ENCODE peak calls at places on chromosomes 11 and 22, in nine cellular contexts. One of them, this sample, is unnamed.

GRCh38 chr11:128400382-128401203 is 186.8 kb downstream of the ETS1 start:
- DNase-seq in body of pancreas: no peak
- DNase-seq in small intestine: no peak
- DNase-seq in pancreas: no peak
- DNase-seq in CD8-positive, alpha-beta memory T cell: no peak
- DNase-seq in heart left ventricle: no peak
- DNase-seq in keratinocyte: no peak
- DNase-seq in stomach: no peak
- DNase-seq in lower lobe of right lung: no peak
- DNase-seq in this sample: no peak

GRCh38 chr11:11336664-11337063 is 16.4 kb downstream of the CSNK2A3 start:
- DNase-seq in pancreas: no peak
- DNase-seq in body of pancreas: no peak
- DNase-seq in stomach: no peak
- DNase-seq in CD8-positive, alpha-beta memory T cell: no peak
- DNase-seq in lower lobe of right lung: no peak
- DNase-seq in small intestine: no peak
- DNase-seq in keratinocyte: no peak
- DNase-seq in heart left ventricle: no peak
- DNase-seq in this sample: no peak

GRCh38 chr22:49015459-49015858 is 812.2 kb downstream of the BRD1 start:
- DNase-seq in small intestine: no peak
- DNase-seq in body of pancreas: no peak
- DNase-seq in CD8-positive, alpha-beta memory T cell: no peak
- DNase-seq in keratinocyte: no peak
- DNase-seq in lower lobe of right lung: no peak
- DNase-seq in heart left ventricle: no peak
- DNase-seq in stomach: peak; percentile 15
- DNase-seq in pancreas: no peak
- DNase-seq in this sample: peak; percentile 47

GRCh38 chr11:113248702-113249490 is 65.5 kb upstream of the TTC12 start:
- DNase-seq in CD8-positive, alpha-beta memory T cell: no peak
- DNase-seq in lower lobe of right lung: no peak
- DNase-seq in heart left ventricle: no peak
- DNase-seq in small intestine: no peak
- DNase-seq in body of pancreas: no peak
- DNase-seq in keratinocyte: no peak
- DNase-seq in pancreas: no peak
- DNase-seq in stomach: no peak
- DNase-seq in this sample: no peak

GRCh38 chr11:9461068-9461759 is 402 bp downstream of the ZNF143 start:
- DNase-seq in pancreas: peak; percentile 93
- DNase-seq in small intestine: peak; percentile 85
- DNase-seq in heart left ventricle: peak; percentile 94
- DNase-seq in body of pancreas: peak; percentile 86
- DNase-seq in keratinocyte: no peak
- DNase-seq in CD8-positive, alpha-beta memory T cell: peak; percentile 74
- DNase-seq in stomach: peak; percentile 83
- DNase-seq in lower lobe of right lung: peak; percentile 88
- DNase-seq in this sample: peak; percentile 92

GRCh38 chr11:125671561-125671960 is 9.1 kb downstream of the ACRV1 start:
- DNase-seq in CD8-positive, alpha-beta memory T cell: no peak
- DNase-seq in small intestine: no peak
- DNase-seq in pancreas: no peak
- DNase-seq in body of pancreas: no peak
- DNase-seq in stomach: no peak
- DNase-seq in lower lobe of right lung: no peak
- DNase-seq in keratinocyte: no peak
- DNase-seq in heart left ventricle: no peak
- DNase-seq in this sample: no peak

GRCh38 chr11:131744847-131745246 is 374.4 kb downstream of the NTM start:
- DNase-seq in keratinocyte: no peak
- DNase-seq in small intestine: no peak
- DNase-seq in stomach: no peak
- DNase-seq in lower lobe of right lung: no peak
- DNase-seq in pancreas: no peak
- DNase-seq in body of pancreas: no peak
- DNase-seq in heart left ventricle: no peak
- DNase-seq in CD8-positive, alpha-beta memory T cell: no peak
- DNase-seq in this sample: no peak

GRCh38 chr11:92843455-92843854 is 126.0 kb upstream of the MTNR1B start:
- DNase-seq in small intestine: no peak
- DNase-seq in heart left ventricle: no peak
- DNase-seq in stomach: no peak
- DNase-seq in pancreas: no peak
- DNase-seq in CD8-positive, alpha-beta memory T cell: no peak
- DNase-seq in lower lobe of right lung: no peak
- DNase-seq in keratinocyte: no peak
- DNase-seq in body of pancreas: no peak
- DNase-seq in this sample: no peak

GRCh38 chr22:46076651-46077339 is 73.5 kb upstream of the PPARA start:
- DNase-seq in lower lobe of right lung: peak; percentile 50
- DNase-seq in pancreas: peak; percentile 81
- DNase-seq in stomach: peak; percentile 59
- DNase-seq in keratinocyte: no peak
- DNase-seq in heart left ventricle: peak; percentile 60
- DNase-seq in CD8-positive, alpha-beta memory T cell: no peak
- DNase-seq in small intestine: peak; percentile 76
- DNase-seq in body of pancreas: peak; percentile 70
- DNase-seq in this sample: peak; percentile 72

GRCh38 chr11:1751521-1751921 is 1.1 kb upstream of the IFITM10 start:
- DNase-seq in pancreas: no peak
- DNase-seq in small intestine: no peak
- DNase-seq in heart left ventricle: no peak
- DNase-seq in keratinocyte: no peak
- DNase-seq in stomach: no peak
- DNase-seq in body of pancreas: no peak
- DNase-seq in CD8-positive, alpha-beta memory T cell: no peak
- DNase-seq in lower lobe of right lung: no peak
- DNase-seq in this sample: peak; percentile 62

GRCh38 chr11:9714540-9714939 is 50.7 kb downstream of the SWAP70 start:
- DNase-seq in pancreas: no peak
- DNase-seq in keratinocyte: no peak
- DNase-seq in body of pancreas: no peak
- DNase-seq in stomach: no peak
- DNase-seq in small intestine: no peak
- DNase-seq in heart left ventricle: no peak
- DNase-seq in CD8-positive, alpha-beta memory T cell: no peak
- DNase-seq in lower lobe of right lung: no peak
- DNase-seq in this sample: no peak

GRCh38 chr22:50170453-50171318 is at the start of gene PANX2:
- DNase-seq in keratinocyte: no peak
- DNase-seq in stomach: no peak
- DNase-seq in CD8-positive, alpha-beta memory T cell: no peak
- DNase-seq in heart left ventricle: no peak
- DNase-seq in body of pancreas: peak; percentile 37
- DNase-seq in small intestine: no peak
- DNase-seq in pancreas: peak; percentile 75
- DNase-seq in lower lobe of right lung: no peak
- DNase-seq in this sample: no peak

GRCh38 chr11:33045551-33046255 is 6.3 kb downstream of the TCP11L1 start:
- DNase-seq in small intestine: peak; percentile 98
- DNase-seq in lower lobe of right lung: no peak
- DNase-seq in CD8-positive, alpha-beta memory T cell: no peak
- DNase-seq in keratinocyte: peak; percentile 78
- DNase-seq in pancreas: no peak
- DNase-seq in stomach: no peak
- DNase-seq in body of pancreas: no peak
- DNase-seq in heart left ventricle: no peak
- DNase-seq in this sample: no peak

GRCh38 chr22:30185129-30185528 is 61.4 kb downstream of the LIF start:
- DNase-seq in pancreas: no peak
- DNase-seq in heart left ventricle: no peak
- DNase-seq in lower lobe of right lung: no peak
- DNase-seq in keratinocyte: no peak
- DNase-seq in small intestine: no peak
- DNase-seq in CD8-positive, alpha-beta memory T cell: no peak
- DNase-seq in stomach: no peak
- DNase-seq in body of pancreas: peak; percentile 21
- DNase-seq in this sample: no peak

GRCh38 chr11:128455766-128456165 is 131.6 kb downstream of the ETS1 start:
- DNase-seq in CD8-positive, alpha-beta memory T cell: no peak
- DNase-seq in small intestine: no peak
- DNase-seq in pancreas: no peak
- DNase-seq in stomach: no peak
- DNase-seq in body of pancreas: no peak
- DNase-seq in keratinocyte: no peak
- DNase-seq in lower lobe of right lung: no peak
- DNase-seq in heart left ventricle: no peak
- DNase-seq in this sample: no peak

GRCh38 chr22:17120281-17120680 is 879 bp downstream of the TMEM121B start:
- DNase-seq in stomach: peak; percentile 51
- DNase-seq in heart left ventricle: peak; percentile 74
- DNase-seq in lower lobe of right lung: peak; percentile 71
- DNase-seq in keratinocyte: no peak
- DNase-seq in body of pancreas: peak; percentile 77
- DNase-seq in pancreas: peak; percentile 90
- DNase-seq in CD8-positive, alpha-beta memory T cell: peak; percentile 40
- DNase-seq in small intestine: peak; percentile 19
- DNase-seq in this sample: peak; percentile 78

GRCh38 chr11:93532285-93532789 is 10.9 kb downstream of the SMCO4 start:
- DNase-seq in heart left ventricle: no peak
- DNase-seq in CD8-positive, alpha-beta memory T cell: no peak
- DNase-seq in small intestine: no peak
- DNase-seq in body of pancreas: no peak
- DNase-seq in keratinocyte: no peak
- DNase-seq in stomach: no peak
- DNase-seq in lower lobe of right lung: no peak
- DNase-seq in pancreas: no peak
- DNase-seq in this sample: no peak

DNA sequence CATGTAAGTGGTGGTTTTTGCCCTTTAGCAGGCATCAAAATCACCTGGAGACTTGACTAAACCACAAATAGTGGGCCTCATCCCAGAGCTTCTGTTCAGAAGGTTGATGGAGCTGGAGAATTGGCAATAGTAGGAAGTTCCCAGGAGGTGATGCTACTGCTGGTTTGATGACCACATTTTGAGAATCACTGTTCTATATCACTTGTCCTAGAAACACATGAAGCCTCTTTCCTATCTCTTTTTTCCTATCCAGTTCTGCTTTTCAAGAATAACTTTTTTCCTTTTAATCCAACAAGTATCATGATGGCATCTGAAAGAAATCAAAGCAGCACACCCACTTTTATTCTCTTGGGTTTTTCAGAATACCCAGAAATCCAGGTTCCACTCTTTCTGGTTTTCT is at the start of gene OR5D13:
- DNase-seq in lower lobe of right lung: no peak
- DNase-seq in stomach: no peak
- DNase-seq in CD8-positive, alpha-beta memory T cell: no peak
- DNase-seq in body of pancreas: no peak
- DNase-seq in heart left ventricle: no peak
- DNase-seq in pancreas: no peak
- DNase-seq in keratinocyte: no peak
- DNase-seq in small intestine: no peak
- DNase-seq in this sample: no peak
- H3K9me3 ChIP-seq in lower lobe of right lung: no peaks in the 10 kb centered on the region
- H3K9me3 ChIP-seq in stomach: peaks cover 12% of the 10 kb centered on the region
- H3K9me3 ChIP-seq in CD8-positive, alpha-beta memory T cell: no peaks in the 10 kb centered on the region
- H3K9me3 ChIP-seq in body of pancreas: no peaks in the 10 kb centered on the region
- H3K9me3 ChIP-seq in heart left ventricle: no peaks in the 10 kb centered on the region
- H3K9me3 ChIP-seq in pancreas: no peaks in the 10 kb centered on the region
- H3K9me3 ChIP-seq in keratinocyte: no peaks in the 10 kb centered on the region
- H3K9me3 ChIP-seq in small intestine: no peaks in the 10 kb centered on the region
- H3K9me3 ChIP-seq in this sample: no peaks in the 10 kb centered on the region

DNA sequence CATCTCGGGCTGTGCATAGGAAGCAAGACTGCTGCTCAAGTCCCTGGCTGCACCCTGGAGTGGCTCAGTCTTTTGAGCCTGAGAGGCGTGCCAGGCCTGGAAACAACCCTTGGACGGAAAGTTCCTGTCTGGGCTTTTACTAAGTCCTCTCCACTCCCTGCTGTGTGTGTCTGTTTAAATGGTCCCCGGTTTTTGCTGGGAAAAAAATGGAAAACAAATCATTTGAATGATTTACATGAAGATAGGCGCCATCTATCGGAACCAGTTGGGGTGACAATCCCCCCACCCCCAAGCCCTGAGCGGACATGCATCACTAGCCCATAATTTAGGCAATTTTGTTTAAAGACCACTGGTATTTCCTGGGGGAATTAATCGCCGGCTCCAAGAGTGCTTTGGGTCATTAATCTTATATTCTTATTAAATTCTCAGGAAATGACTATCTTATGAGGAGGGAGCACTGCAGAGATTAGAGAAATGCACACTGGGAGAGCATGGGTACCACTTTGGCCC is 2.7 kb upstream of the GAB2 start:
- DNase-seq in small intestine: peak; percentile 58
- DNase-seq in body of pancreas: peak; percentile 75
- DNase-seq in keratinocyte: no peak
- DNase-seq in lower lobe of right lung: peak; percentile 70
- DNase-seq in pancreas: no peak
- DNase-seq in stomach: peak; percentile 59
- DNase-seq in heart left ventricle: peak; percentile 69
- DNase-seq in CD8-positive, alpha-beta memory T cell: peak; percentile 30
- DNase-seq in this sample: peak; percentile 69
- H3K4me3 ChIP-seq in small intestine: no peak overlapping the region
- H3K4me3 ChIP-seq in body of pancreas: no peak overlapping the region
- H3K4me3 ChIP-seq in keratinocyte: no peak overlapping the region
- H3K4me3 ChIP-seq in lower lobe of right lung: no peak overlapping the region
- H3K4me3 ChIP-seq in pancreas: no peak overlapping the region
- H3K4me3 ChIP-seq in stomach: peak overlapping the region; percentile 2
- H3K4me3 ChIP-seq in heart left ventricle: peak overlapping the region; percentile 25
- H3K4me3 ChIP-seq in CD8-positive, alpha-beta memory T cell: no peak overlapping the region
- H3K4me3 ChIP-seq in this sample: no peak overlapping the region

DNA sequence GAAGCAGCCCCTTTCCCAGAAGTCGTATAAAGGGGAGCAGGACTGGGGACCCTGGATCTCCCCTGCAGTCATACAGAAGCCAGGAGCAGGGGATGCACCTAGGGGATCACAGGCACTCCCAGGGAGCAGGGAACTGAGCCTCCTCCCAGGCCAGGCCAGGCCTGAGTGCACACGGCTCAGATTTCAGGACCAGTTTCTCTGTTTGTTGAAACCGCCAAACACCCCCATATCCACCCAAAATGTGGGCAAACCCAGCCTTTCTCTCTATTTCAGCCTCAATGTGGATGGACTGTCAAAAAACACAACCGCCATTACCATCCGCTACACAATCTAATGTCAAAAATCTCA is 17.5 kb downstream of the MN1 start:
- DNase-seq in pancreas: no peak
- DNase-seq in keratinocyte: no peak
- DNase-seq in lower lobe of right lung: no peak
- DNase-seq in body of pancreas: no peak
- DNase-seq in small intestine: no peak
- DNase-seq in CD8-positive, alpha-beta memory T cell: no peak
- DNase-seq in heart left ventricle: no peak
- DNase-seq in stomach: no peak
- DNase-seq in this sample: no peak
- H3K27ac ChIP-seq in pancreas: no peak overlapping the region
- H3K27ac ChIP-seq in keratinocyte: no peak overlapping the region
- H3K27ac ChIP-seq in lower lobe of right lung: peak overlapping the region; percentile 13
- H3K27ac ChIP-seq in body of pancreas: no peak overlapping the region
- H3K27ac ChIP-seq in small intestine: no peak overlapping the region
- H3K27ac ChIP-seq in CD8-positive, alpha-beta memory T cell: no peak overlapping the region
- H3K27ac ChIP-seq in heart left ventricle: peak overlapping the region; percentile 17
- H3K27ac ChIP-seq in stomach: peak overlapping the region; percentile 54
- H3K27ac ChIP-seq in this sample: no peak overlapping the region

DNA sequence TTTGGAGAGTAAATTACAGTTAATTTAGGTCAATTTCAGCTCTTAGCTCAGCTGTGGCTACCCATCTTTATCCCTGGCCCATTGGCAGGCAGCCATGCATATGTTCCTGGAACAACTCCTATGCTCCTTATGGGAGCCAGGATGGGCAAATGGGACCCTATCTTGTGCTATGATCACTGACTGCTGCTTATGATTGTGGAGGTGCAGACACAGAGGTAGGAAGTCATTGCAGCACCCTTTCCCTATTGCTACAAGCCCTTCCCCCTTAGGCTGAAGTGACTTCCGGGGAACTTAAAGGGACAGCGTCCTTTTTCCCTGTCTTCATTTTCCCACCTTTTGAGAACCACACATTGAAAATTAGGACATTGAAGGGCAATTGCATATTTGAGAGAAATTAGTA is 112.7 kb downstream of the FCHSD2 start:
- DNase-seq in body of pancreas: no peak
- DNase-seq in lower lobe of right lung: no peak
- DNase-seq in stomach: no peak
- DNase-seq in heart left ventricle: no peak
- DNase-seq in pancreas: no peak
- DNase-seq in CD8-positive, alpha-beta memory T cell: no peak
- DNase-seq in small intestine: no peak
- DNase-seq in keratinocyte: no peak
- DNase-seq in this sample: no peak
- H3K9me3 ChIP-seq in body of pancreas: peaks cover 17% of the 10 kb centered on the region
- H3K9me3 ChIP-seq in lower lobe of right lung: peaks cover 17% of the 10 kb centered on the region
- H3K9me3 ChIP-seq in stomach: peaks cover 23% of the 10 kb centered on the region
- H3K9me3 ChIP-seq in heart left ventricle: peaks cover under 1% of the 10 kb centered on the region
- H3K9me3 ChIP-seq in pancreas: no peaks in the 10 kb centered on the region
- H3K9me3 ChIP-seq in CD8-positive, alpha-beta memory T cell: no peaks in the 10 kb centered on the region
- H3K9me3 ChIP-seq in small intestine: no peaks in the 10 kb centered on the region
- H3K9me3 ChIP-seq in keratinocyte: no peaks in the 10 kb centered on the region
- H3K9me3 ChIP-seq in this sample: peaks cover 11% of the 10 kb centered on the region

This sample was measured in upper lobe of right lung.